ENCODE peak calls at places on chromosomes 11 and 22, in ten cellular contexts. Y, P, V, L, Z, C, W, H, S and I are unnamed samples.

GRCh38 chr22:30755760-30756124 is 61.1 kb downstream of the OSBP2 start:
- DNase-seq in Y (no peak), P (no peak), V (no peak), L (no peak), Z (no peak), C (no peak), W (no peak), H (no peak), S (no peak), I (no peak)

GRCh38 chr11:35794850-35795249 is 132.3 kb downstream of the TRIM44 start:
- DNase-seq in Y (no peak), P (no peak), V (no peak), L (peak; percentile 88), Z (peak; percentile 82), C (no peak), W (no peak), H (no peak), S (no peak), I (no peak)

GRCh38 chr11:120516461-120517389 is 5.2 kb downstream of the GRIK4 start:
- DNase-seq in Y (no peak), P (peak; percentile 47), V (no peak), L (no peak), Z (no peak), C (no peak), W (no peak), H (no peak), S (no peak), I (peak; percentile 78)

GRCh38 chr11:117417342-117417741 is 89.7 kb downstream of the CEP164 start:
- DNase-seq in Y (no peak), P (no peak), V (no peak), L (no peak), Z (no peak), C (no peak), W (no peak), H (no peak), S (no peak), I (no peak)

GRCh38 chr22:42340695-42341383 is 70.4 kb upstream of the TCF20 start:
- DNase-seq in Y (no peak), P (no peak), V (no peak), L (no peak), Z (no peak), C (no peak), W (no peak), H (no peak), S (no peak), I (no peak)

GRCh38 chr11:123041185-123041584 is 20.8 kb downstream of the HSPA8 start:
- DNase-seq in Y (no peak), P (no peak), V (no peak), L (no peak), Z (no peak), C (no peak), W (no peak), H (no peak), S (no peak), I (no peak)

GRCh38 chr11:120441592-120441991 is 70.0 kb upstream of the GRIK4 start:
- DNase-seq in Y (no peak), P (no peak), V (no peak), L (no peak), Z (no peak), C (no peak), W (no peak), H (no peak), S (no peak), I (no peak)

GRCh38 chr11:2221024-2221423 is 49.4 kb downstream of the ASCL2 start:
- DNase-seq in Y (no peak), P (no peak), V (no peak), L (no peak), Z (no peak), C (no peak), W (no peak), H (no peak), S (no peak), I (no peak)

GRCh38 chr11:17766590-17766989 is 32.0 kb downstream of the KCNC1 start:
- DNase-seq in Y (no peak), P (no peak), V (no peak), L (no peak), Z (no peak), C (no peak), W (peak; percentile 24), H (no peak), S (no peak), I (no peak)

GRCh38 chr22:25623310-25623734 is 58.8 kb downstream of the GRK3 start:
- DNase-seq in Y (no peak), P (no peak), V (no peak), L (no peak), Z (no peak), C (no peak), W (no peak), H (no peak), S (no peak), I (no peak)

DNA sequence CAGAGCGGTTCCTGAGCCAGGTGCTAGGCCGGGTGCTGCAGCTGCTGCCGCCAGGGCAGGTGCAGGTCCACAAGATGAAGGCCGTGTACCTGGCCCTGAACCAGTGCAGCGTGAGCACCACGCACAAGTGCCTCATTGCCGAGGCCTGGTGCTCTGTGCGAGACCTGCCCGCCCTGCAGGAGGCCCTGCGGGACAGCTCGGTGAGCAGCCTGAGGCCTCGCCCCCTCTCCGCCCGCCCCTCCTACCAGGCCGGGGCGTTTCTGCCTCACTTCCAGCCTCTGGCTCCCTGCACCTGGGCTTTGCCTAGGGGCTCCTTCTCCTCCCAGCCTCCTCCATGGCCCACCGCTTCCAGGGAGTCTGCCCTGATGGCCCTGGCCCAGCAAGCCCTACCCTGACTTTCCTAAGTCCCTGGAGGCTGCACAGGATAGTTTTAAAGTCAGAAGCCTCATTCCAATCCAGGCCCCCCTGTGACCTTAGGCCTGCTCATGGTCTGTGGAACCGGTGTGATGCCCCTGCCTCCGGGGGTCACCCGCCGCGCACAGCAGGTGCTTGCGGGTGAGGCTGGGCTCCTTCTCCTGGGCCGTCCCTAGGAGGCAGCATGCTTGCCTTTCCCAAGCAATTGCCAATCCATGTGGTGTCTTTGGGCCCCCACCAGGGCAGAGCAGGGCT is 5.5 kb downstream of the TCIRG1 start:
- DNase-seq in Y (no peak), P (peak; percentile 34), V (no peak), L (no peak), Z (no peak), C (no peak), W (no peak), H (no peak), S (no peak), I (no peak)
- TF ChIP-seq CTCF in Y (no peak), P (no peak), V (no peak), L (no peak), Z (no peak), C (no peak), W (no peak), H (peak; percentile 3), S (no peak), I (no peak)

GRCh38 chr22:36332623-36333331 is 55.0 kb downstream of the MYH9 start:
- DNase-seq in Y (peak; percentile 90), P (peak; percentile 61), V (peak; percentile 77), L (peak; percentile 83), Z (peak; percentile 96), C (no peak), W (no peak), H (no peak), S (no peak), I (no peak)

GRCh38 chr22:36334838-36335603 is 52.7 kb downstream of the MYH9 start:
- DNase-seq in Y (peak; percentile 78), P (no peak), V (no peak), L (peak; percentile 84), Z (peak; percentile 59), C (no peak), W (no peak), H (no peak), S (no peak), I (no peak)

GRCh38 chr22:36335621-36336020 is 52.1 kb downstream of the MYH9 start:
- DNase-seq in Y (no peak), P (no peak), V (no peak), L (no peak), Z (no peak), C (no peak), W (no peak), H (no peak), S (no peak), I (no peak)

GRCh38 chr22:36333632-36334031 is 54.1 kb downstream of the MYH9 start:
- DNase-seq in Y (no peak), P (no peak), V (no peak), L (no peak), Z (peak; percentile 65), C (no peak), W (no peak), H (no peak), S (no peak), I (peak; percentile 85)

DNA sequence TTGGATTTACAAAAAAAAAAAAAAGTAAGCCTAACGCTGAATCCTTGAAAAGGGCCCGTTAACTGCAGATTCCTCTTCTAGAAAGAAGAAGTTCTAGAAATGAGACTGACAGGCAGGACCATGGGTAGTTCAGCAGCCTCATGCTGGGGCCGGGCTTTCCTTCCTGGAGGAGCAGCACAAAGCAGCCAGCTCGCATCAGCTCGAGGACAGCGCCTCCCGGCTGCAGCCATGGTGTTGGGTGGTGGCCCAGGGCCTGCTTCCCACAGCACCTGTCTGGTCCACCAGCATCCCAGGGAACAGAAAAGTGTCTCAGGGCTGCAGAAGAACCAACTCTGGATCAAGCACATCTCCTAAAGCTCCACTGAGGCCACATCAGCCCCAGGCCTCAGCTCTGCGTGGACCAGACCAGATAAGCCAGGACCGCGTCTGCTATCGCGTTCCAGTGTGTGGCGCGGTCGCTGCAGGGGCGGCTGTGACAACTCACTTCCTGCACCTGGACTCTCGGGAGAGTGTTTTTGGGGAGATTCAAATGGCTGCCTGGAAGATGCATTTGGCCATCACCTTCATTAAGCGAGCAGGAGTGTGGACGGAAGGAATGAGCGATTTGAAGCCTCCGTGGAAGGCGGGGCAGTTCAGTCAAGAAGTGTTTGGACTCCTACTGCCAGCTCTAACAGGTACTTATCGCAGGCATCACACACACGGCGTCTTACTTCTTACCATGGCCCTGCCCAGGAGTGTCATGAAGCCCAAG is 53.5 kb downstream of the MYH9 start:
- DNase-seq in Y (no peak), P (peak; percentile 75), V (peak; percentile 51), L (no peak), Z (no peak), C (no peak), W (no peak), H (no peak), S (no peak), I (peak; percentile 90)
- TF ChIP-seq CTCF in Y (no peak), P (no peak), V (no peak), L (no peak), Z (peak; percentile 56), C (no peak), W (no peak), H (peak; percentile 26), S (peak; percentile 28), I (no peak)

GRCh38 chr22:36770946-36771340 is 5.0 kb downstream of the IFT27 start:
- DNase-seq in Y (no peak), P (no peak), V (no peak), L (no peak), Z (no peak), C (no peak), W (no peak), H (no peak), S (no peak), I (peak; percentile 74)
- TF ChIP-seq CTCF in Y (no peak), P (no peak), V (no peak), L (no peak), Z (no peak), C (no peak), W (no peak), H (no peak), S (no peak), I (no peak)

DNA sequence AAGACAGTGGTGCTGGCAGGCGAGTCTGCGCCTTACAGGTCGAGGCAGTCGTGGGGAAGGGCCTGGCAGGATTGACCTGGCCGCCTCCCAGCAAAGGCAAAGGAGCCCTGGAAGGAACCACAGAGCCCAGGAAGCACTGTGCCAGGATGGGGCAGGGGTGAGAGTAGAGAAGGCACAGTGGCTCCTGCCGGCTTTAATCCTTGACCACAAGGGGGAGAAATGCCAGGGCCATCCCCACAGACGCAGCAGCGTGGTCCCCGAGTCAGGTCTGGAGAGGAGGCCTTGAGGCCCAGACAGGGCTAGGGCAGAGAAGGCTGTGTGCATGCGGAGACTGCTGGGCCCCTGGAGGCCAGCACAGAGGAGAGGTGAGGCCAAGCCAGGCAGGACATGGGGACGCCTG is 9.9 kb upstream of the NDUFS8 start:
- DNase-seq in Y (peak; percentile 63), P (peak; percentile 74), V (no peak), L (peak; percentile 35), Z (no peak), C (no peak), W (no peak), H (no peak), S (no peak), I (no peak)
- TF ChIP-seq CTCF in Y (peak; percentile 26), P (peak; percentile 29), V (no peak), L (peak; percentile 48), Z (peak; percentile 63), C (no peak), W (no peak), H (peak; percentile 59), S (peak; percentile 15), I (no peak)